ENCODE peak calls at places on chromosome 6, in five cellular contexts. One of them, this sample, is unnamed.

GRCh38 chr6:149857541-149857940 is 6.6 kb downstream of the LRP11 start:
- DNase-seq in uterus: no peak
- DNase-seq in right lobe of liver: no peak
- DNase-seq in Peyer's patch: no peak
- DNase-seq in prostate gland: peak
- DNase-seq in this sample: no peak

GRCh38 chr6:53048431-53049195 is 16.6 kb upstream of the FBXO9 start:
- DNase-seq in right lobe of liver: no peak
- DNase-seq in prostate gland: no peak
- DNase-seq in Peyer's patch: no peak
- DNase-seq in uterus: no peak
- DNase-seq in this sample: no peak

GRCh38 chr6:78831492-78831891 is 35.9 kb upstream of the IRAK1BP1 start:
- DNase-seq in uterus: peak
- DNase-seq in prostate gland: no peak
- DNase-seq in right lobe of liver: no peak
- DNase-seq in Peyer's patch: no peak
- DNase-seq in this sample: no peak

GRCh38 chr6:133170602-133171001 is 70.6 kb upstream of the EYA4 start:
- DNase-seq in prostate gland: no peak
- DNase-seq in right lobe of liver: no peak
- DNase-seq in Peyer's patch: no peak
- DNase-seq in uterus: no peak
- DNase-seq in this sample: no peak

GRCh38 chr6:20487669-20488375 is 46.4 kb upstream of the CDKAL1 start:
- DNase-seq in uterus: no peak
- DNase-seq in Peyer's patch: no peak
- DNase-seq in right lobe of liver: no peak
- DNase-seq in prostate gland: no peak
- DNase-seq in this sample: no peak

GRCh38 chr6:34671801-34672656 is 24.5 kb downstream of the ILRUN start:
- DNase-seq in prostate gland: no peak
- DNase-seq in uterus: no peak
- DNase-seq in right lobe of liver: no peak
- DNase-seq in Peyer's patch: peak
- DNase-seq in this sample: peak

GRCh38 chr6:26055670-26056582 is 31.3 kb upstream of the HFE start:
- DNase-seq in prostate gland: peak
- DNase-seq in Peyer's patch: peak
- DNase-seq in uterus: peak
- DNase-seq in right lobe of liver: peak
- DNase-seq in this sample: peak

GRCh38 chr6:82589509-82590206 is 226.0 kb downstream of the TPBG start:
- DNase-seq in Peyer's patch: no peak
- DNase-seq in right lobe of liver: no peak
- DNase-seq in prostate gland: no peak
- DNase-seq in uterus: no peak
- DNase-seq in this sample: no peak

GRCh38 chr6:90285611-90286381 is 10.8 kb downstream of the BACH2 start:
- DNase-seq in Peyer's patch: peak
- DNase-seq in uterus: peak
- DNase-seq in prostate gland: peak
- DNase-seq in right lobe of liver: peak
- DNase-seq in this sample: peak

GRCh38 chr6:31865205-31866118 is 2.8 kb upstream of the NEU1 start:
- DNase-seq in Peyer's patch: no peak
- DNase-seq in uterus: no peak
- DNase-seq in prostate gland: no peak
- DNase-seq in right lobe of liver: no peak
- DNase-seq in this sample: no peak

GRCh38 chr6:17083397-17083796 is 18.5 kb upstream of the STMND1 start:
- DNase-seq in uterus: no peak
- DNase-seq in Peyer's patch: no peak
- DNase-seq in right lobe of liver: no peak
- DNase-seq in prostate gland: no peak
- DNase-seq in this sample: no peak
- H3K27ac ChIP-seq in uterus: no peak
- H3K27ac ChIP-seq in Peyer's patch: no peak
- H3K27ac ChIP-seq in right lobe of liver: no peak
- H3K27ac ChIP-seq in prostate gland: no peak
- H3K27ac ChIP-seq in this sample: no peak

GRCh38 chr6:112087136-112087908 is at the start of the genes FAM229B and TUBE1:
- DNase-seq in right lobe of liver: peak
- DNase-seq in prostate gland: peak
- DNase-seq in uterus: peak
- DNase-seq in Peyer's patch: peak
- DNase-seq in this sample: peak
- TF ChIP-seq POLR2A in right lobe of liver: peak
- TF ChIP-seq POLR2A in prostate gland: peak
- TF ChIP-seq POLR2A in uterus: peak
- TF ChIP-seq POLR2A in Peyer's patch: peak
- TF ChIP-seq POLR2A in this sample: peak

DNA sequence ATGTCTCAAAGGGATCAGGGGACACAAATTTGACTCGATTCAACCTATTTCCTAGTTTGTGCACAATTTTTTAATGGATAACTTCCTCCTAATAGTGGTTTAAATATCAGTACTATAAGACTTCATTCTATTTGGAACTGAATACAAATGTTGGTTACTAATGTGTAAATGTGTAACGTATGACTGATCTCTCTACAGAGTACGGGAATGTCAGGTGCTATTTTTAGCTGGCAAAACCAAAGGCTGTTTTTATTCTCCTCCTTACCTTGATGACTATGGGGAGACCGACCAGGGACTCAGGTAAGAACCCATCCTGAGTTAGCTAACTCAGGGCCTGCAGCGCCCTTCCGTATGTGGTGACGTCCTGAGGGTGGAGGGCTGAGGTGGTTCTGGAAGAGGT is 33.0 kb downstream of the PRPH2 start:
- DNase-seq in uterus: no peak
- DNase-seq in Peyer's patch: no peak
- DNase-seq in prostate gland: no peak
- DNase-seq in right lobe of liver: no peak
- DNase-seq in this sample: no peak
- H3K27ac ChIP-seq in uterus: no peak
- H3K27ac ChIP-seq in Peyer's patch: no peak
- H3K27ac ChIP-seq in prostate gland: no peak
- H3K27ac ChIP-seq in right lobe of liver: no peak
- H3K27ac ChIP-seq in this sample: no peak

DNA sequence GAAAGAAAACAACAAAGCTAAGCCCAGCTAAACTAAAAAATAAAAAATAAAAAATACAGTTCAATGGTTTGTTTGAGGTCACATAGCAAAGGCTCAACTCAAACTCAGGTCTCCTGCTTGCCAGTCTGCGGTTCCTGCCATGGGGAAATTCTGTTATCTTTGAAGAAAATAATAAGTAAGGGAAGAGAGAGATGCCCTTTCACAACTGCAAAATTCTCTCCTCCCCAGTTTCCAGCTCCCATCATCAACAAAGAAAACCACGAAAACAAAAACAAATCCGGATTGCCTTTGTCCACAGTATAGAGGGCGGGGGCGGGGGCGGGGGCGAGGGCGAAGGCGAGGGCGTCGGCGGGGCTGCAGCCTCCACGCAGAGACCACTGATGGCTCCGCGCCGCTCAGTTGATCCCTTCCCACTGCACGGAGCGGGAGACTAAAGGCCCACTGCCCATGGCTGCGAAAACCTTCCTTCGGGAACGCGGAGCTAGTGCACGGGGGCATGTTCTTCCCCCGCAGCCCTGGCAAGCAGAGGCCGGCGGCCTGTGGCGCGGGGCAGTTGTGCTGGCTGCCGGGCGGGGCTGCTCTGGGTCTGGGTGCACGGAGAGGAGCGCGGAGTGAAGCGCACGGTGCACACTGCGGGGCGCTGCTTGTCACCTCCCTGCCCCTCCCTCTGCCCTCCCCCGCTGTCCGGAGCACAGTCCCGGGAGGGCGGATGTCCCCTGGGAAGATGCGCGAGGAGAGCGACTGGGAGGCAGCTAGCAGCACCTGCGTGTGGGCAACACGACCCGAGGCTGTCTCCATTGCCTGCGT is 54.2 kb upstream of the TPD52L1 start:
- DNase-seq in right lobe of liver: peak
- DNase-seq in prostate gland: peak
- DNase-seq in uterus: no peak
- DNase-seq in Peyer's patch: peak
- DNase-seq in this sample: peak
- TF ChIP-seq POLR2A in right lobe of liver: no peak
- TF ChIP-seq POLR2A in prostate gland: no peak
- TF ChIP-seq POLR2A in uterus: no peak
- TF ChIP-seq POLR2A in Peyer's patch: no peak
- TF ChIP-seq POLR2A in this sample: no peak

DNA sequence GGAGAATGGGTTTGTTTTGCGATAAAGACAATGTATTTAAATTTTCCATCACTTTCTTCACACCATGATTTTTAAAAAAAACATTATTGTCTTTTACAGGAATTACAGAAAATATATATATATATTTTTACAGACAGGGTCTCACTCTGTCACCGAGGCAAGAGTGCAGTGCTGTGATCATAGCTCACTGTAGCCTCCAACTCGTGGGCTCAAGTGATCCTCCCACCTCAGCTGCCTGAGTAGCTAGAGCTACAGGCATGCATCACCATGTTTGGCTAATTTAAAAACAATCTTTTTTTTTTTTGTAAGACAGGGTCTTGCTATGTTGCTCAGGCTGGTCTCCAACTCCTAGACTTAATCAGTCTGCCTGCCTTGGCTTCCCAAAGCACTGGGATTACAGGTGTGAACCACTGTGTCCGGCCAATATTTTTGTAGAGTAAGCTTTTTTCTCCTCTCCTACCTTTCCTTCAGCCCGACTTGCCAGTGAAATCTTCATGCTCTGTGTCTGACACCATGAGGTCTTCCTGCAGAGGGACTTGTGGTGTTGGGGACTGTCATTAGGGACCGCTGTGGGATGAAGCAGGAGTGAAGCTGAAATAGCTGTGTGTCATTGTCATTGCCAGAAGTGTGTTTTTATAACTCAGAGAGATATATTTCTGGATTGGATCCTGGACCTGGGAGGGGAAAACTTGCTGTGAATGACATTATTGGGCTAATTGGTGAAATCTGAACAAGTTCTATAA is 13.2 kb downstream of the DSP start:
- DNase-seq in prostate gland: no peak
- DNase-seq in uterus: no peak
- DNase-seq in right lobe of liver: no peak
- DNase-seq in Peyer's patch: no peak
- DNase-seq in this sample: no peak
- H3K27ac ChIP-seq in prostate gland: peak
- H3K27ac ChIP-seq in uterus: no peak
- H3K27ac ChIP-seq in right lobe of liver: no peak
- H3K27ac ChIP-seq in Peyer's patch: no peak
- H3K27ac ChIP-seq in this sample: no peak

GRCh38 chr6:105135056-105135455 is 44.8 kb downstream of the POPDC3 start:
- DNase-seq in Peyer's patch: no peak
- DNase-seq in right lobe of liver: no peak
- DNase-seq in uterus: no peak
- DNase-seq in prostate gland: no peak
- DNase-seq in this sample: no peak

GRCh38 chr6:105138141-105138540 is 41.7 kb downstream of the POPDC3 start:
- DNase-seq in uterus: no peak
- DNase-seq in prostate gland: no peak
- DNase-seq in right lobe of liver: no peak
- DNase-seq in Peyer's patch: no peak
- DNase-seq in this sample: no peak

GRCh38 chr6:105137388-105137787 is 42.4 kb downstream of the POPDC3 start:
- DNase-seq in uterus: peak
- DNase-seq in Peyer's patch: no peak
- DNase-seq in prostate gland: no peak
- DNase-seq in right lobe of liver: no peak
- DNase-seq in this sample: no peak

GRCh38 chr6:105135907-105136432 is 43.8 kb downstream of the POPDC3 start:
- DNase-seq in uterus: no peak
- DNase-seq in prostate gland: no peak
- DNase-seq in right lobe of liver: no peak
- DNase-seq in Peyer's patch: no peak
- DNase-seq in this sample: no peak

DNA sequence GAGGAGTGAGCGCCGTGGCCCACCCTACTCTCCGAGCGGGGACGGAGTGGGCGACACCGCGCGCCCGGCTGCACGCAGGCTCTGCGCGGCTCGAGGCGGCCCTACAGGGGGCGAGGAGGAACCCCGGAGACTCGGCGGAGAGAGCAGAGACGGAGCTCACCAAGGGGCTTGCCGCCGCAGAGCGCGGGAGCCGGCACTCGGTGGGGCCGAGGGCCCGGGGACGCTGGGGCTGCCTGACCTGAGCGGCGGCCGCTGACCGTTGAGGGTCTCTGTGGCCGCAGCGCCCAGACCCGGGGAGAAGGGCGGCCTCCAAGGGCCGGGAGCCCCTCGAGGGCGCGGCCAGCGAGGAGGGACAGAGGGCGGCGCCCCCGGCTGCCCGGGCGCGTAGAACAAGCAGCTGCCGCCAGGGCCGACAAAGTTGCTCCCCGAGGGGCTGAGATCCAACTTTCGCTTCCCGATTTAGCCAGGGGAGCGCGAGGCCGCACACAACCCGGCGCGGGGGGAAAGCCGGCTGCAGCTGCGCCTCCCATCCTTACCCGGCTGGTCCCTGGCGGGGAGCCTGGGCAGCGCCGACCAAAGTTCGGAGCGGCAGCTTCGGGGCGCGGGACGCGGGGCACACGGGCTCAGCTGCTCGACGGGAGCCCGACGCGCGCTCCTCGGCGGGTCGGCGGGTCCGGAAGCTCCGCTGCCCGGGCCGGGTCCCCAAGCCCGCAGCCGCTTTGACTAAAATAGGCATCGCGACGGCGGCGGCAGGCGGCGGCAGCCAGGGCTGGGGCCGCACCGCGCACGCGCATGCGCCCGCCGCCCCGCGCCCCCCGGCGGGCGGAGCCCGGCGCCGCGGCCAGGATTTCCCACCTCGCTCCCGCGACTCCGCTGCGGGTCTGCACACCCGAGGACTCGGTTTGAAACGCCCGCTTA is 43.1 kb downstream of the POPDC3 start:
- DNase-seq in uterus: peak
- DNase-seq in right lobe of liver: peak
- DNase-seq in prostate gland: peak
- DNase-seq in Peyer's patch: peak
- DNase-seq in this sample: peak
- TF ChIP-seq POLR2A in uterus: no peak
- TF ChIP-seq POLR2A in right lobe of liver: no peak
- TF ChIP-seq POLR2A in prostate gland: no peak
- TF ChIP-seq POLR2A in Peyer's patch: no peak
- TF ChIP-seq POLR2A in this sample: no peak